ENCODE peak calls at places on chromosomes 1 and 21, in eight cellular contexts. B is endodermal cell; E is GM23338; C is adrenal gland; R is stomach; U is fibroblast of lung; F is body of pancreas; A is effector memory CD4-positive, alpha-beta T cell. X is an unnamed sample.

GRCh38 chr1:152774875-152775274 is at the start of gene LCE1F:
- DNase-seq in E (no peak), U (no peak), B (no peak), R (no peak), C (no peak), A (no peak), F (no peak), X (no peak)

GRCh38 chr1:29986986-29987385 is 736.4 kb downstream of the MATN1 start:
- DNase-seq in F (peak; percentile 40), A (no peak), B (peak; percentile 67), U (no peak), R (no peak), C (no peak), E (peak; percentile 46), X (no peak)

GRCh38 chr1:231841616-231842344 is 215.2 kb downstream of the DISC1 start:
- DNase-seq in F (no peak), B (no peak), U (peak; percentile 75), A (no peak), R (no peak), E (no peak), C (no peak), X (no peak)

GRCh38 chr1:83839566-83840173 is 159.3 kb downstream of the TTLL7 start:
- DNase-seq in U (peak; percentile 86), C (no peak), F (no peak), R (no peak), A (no peak), B (no peak), E (no peak), X (no peak)

GRCh38 chr1:147669475-147670318 is 627 bp downstream of the ACP6 start:
- DNase-seq in U (peak; percentile 45), B (peak; percentile 84), C (peak; percentile 46), A (peak; percentile 16), F (peak; percentile 56), E (peak; percentile 76), R (peak; percentile 48), X (peak; percentile 28)

GRCh38 chr1:201775380-201775779 is 53.6 kb upstream of the IPO9 start:
- DNase-seq in B (no peak), U (no peak), A (no peak), C (no peak), E (no peak), F (no peak), R (no peak), X (no peak)

GRCh38 chr1:182149411-182149965 is 88.0 kb upstream of the ZNF648 start:
- DNase-seq in B (no peak), R (peak; percentile 36), C (peak; percentile 26), U (peak; percentile 86), A (no peak), E (no peak), F (peak; percentile 80), X (no peak)

GRCh38 chr1:246275036-246275435 is 232.0 kb downstream of the SMYD3 start:
- DNase-seq in C (no peak), A (no peak), B (no peak), U (no peak), E (no peak), F (no peak), R (no peak), X (no peak)

GRCh38 chr1:79353224-79353623 is 346.7 kb upstream of the ADGRL4 start:
- DNase-seq in E (peak; percentile 66), C (peak; percentile 36), R (peak; percentile 33), B (peak; percentile 55), U (peak; percentile 71), F (peak; percentile 42), A (no peak), X (peak; percentile 51)

GRCh38 chr1:96313216-96313615 is 408.4 kb upstream of the PTBP2 start:
- DNase-seq in A (no peak), C (no peak), R (no peak), B (no peak), F (no peak), U (peak; percentile 87), E (no peak), X (no peak)

GRCh38 chr1:15039017-15039648 is 114.4 kb upstream of the TMEM51 start:
- DNase-seq in U (no peak), R (no peak), E (no peak), C (no peak), A (no peak), B (no peak), F (no peak), X (no peak)

GRCh38 chr1:36351222-36351977 is 28.0 kb upstream of the EVA1B start:
- DNase-seq in F (no peak), R (no peak), C (no peak), E (no peak), A (no peak), B (no peak), U (peak; percentile 89), X (peak; percentile 52)

GRCh38 chr1:32798191-32798590 is 19.0 kb downstream of the YARS1 start:
- DNase-seq in E (no peak), U (no peak), B (no peak), C (no peak), A (no peak), R (no peak), F (no peak), X (no peak)

GRCh38 chr1:3457910-3458621 is 3.6 kb downstream of the ARHGEF16 start:
- DNase-seq in E (no peak), U (no peak), R (peak; percentile 58), A (no peak), C (no peak), B (no peak), F (no peak), X (peak; percentile 80)

GRCh38 chr1:181499825-181500224 is 16.5 kb downstream of the CACNA1E start:
- DNase-seq in E (no peak), B (peak; percentile 28), C (no peak), U (no peak), A (no peak), R (no peak), F (no peak), X (no peak)

GRCh38 chr1:198627436-198628063 is 11.3 kb upstream of the PTPRC start:
- DNase-seq in B (no peak), E (no peak), C (no peak), A (no peak), R (no peak), U (peak; percentile 5), F (no peak), X (no peak)

GRCh38 chr1:210373628-210373877 is 44.9 kb downstream of the HHAT start:
- DNase-seq in A (no peak), C (no peak), R (no peak), U (no peak), E (no peak), F (no peak), B (peak; percentile 72), X (no peak)

GRCh38 chr1:64564891-64565290 is 95.0 kb downstream of the CACHD1 start:
- DNase-seq in B (no peak), C (no peak), F (no peak), U (no peak), A (no peak), E (no peak), R (no peak), X (no peak)

GRCh38 chr1:228988655-228989054 is 253.4 kb downstream of the RHOU start:
- DNase-seq in R (no peak), A (no peak), E (no peak), F (no peak), B (no peak), C (no peak), U (peak; percentile 22), X (no peak)

GRCh38 chr1:8363186-8363585 is 45.3 kb downstream of the SLC45A1 start:
- DNase-seq in B (no peak), F (no peak), E (no peak), U (no peak), C (no peak), A (no peak), R (no peak), X (no peak)
- H3K4me1 ChIP-seq in B (no peaks in the 10 kb centered on the region), F (peaks cover 25% of the 10 kb centered on the region), E (peaks cover 7% of the 10 kb centered on the region), U (peaks cover 20% of the 10 kb centered on the region), C (peaks cover 36% of the 10 kb centered on the region), A (no peaks in the 10 kb centered on the region), R (peaks cover 37% of the 10 kb centered on the region), X (no peaks in the 10 kb centered on the region)

GRCh38 chr1:67135354-67135753 is 584 bp upstream of the C1orf141 start:
- DNase-seq in C (no peak), R (no peak), E (no peak), A (no peak), U (peak; percentile 94), B (no peak), F (no peak), X (no peak)
- H3K27ac ChIP-seq in C (no peak overlapping the region), R (no peak overlapping the region), E (no peak overlapping the region), A (no peak overlapping the region), U (no peak overlapping the region), B (no peak overlapping the region), F (no peak overlapping the region), X (no peak overlapping the region)

GRCh38 chr1:65791396-65791795 is 1.3 kb upstream of the PDE4B start:
- DNase-seq in R (no peak), C (no peak), U (peak; percentile 80), F (peak; percentile 11), E (no peak), B (no peak), A (no peak), X (no peak)
- H3K4me3 ChIP-seq in R (no peak overlapping the region), C (no peak overlapping the region), U (no peak overlapping the region), F (no peak overlapping the region), E (no peak overlapping the region), B (no peak overlapping the region), A (no peak overlapping the region), X (no peak overlapping the region)

GRCh38 chr21:46326110-46326703 is 2.3 kb downstream of the PCNT start:
- DNase-seq in C (no peak), U (no peak), B (no peak), F (peak; percentile 10), A (no peak), E (peak; percentile 26), R (no peak), X (no peak)
- H3K4me1 ChIP-seq in C (peaks cover 10% of the 10 kb centered on the region), U (peaks cover 13% of the 10 kb centered on the region), B (no peaks in the 10 kb centered on the region), F (peaks cover 25% of the 10 kb centered on the region), A (peaks cover 22% of the 10 kb centered on the region), E (peaks cover 24% of the 10 kb centered on the region), R (peaks cover 21% of the 10 kb centered on the region), X (peaks cover 5% of the 10 kb centered on the region)

DNA sequence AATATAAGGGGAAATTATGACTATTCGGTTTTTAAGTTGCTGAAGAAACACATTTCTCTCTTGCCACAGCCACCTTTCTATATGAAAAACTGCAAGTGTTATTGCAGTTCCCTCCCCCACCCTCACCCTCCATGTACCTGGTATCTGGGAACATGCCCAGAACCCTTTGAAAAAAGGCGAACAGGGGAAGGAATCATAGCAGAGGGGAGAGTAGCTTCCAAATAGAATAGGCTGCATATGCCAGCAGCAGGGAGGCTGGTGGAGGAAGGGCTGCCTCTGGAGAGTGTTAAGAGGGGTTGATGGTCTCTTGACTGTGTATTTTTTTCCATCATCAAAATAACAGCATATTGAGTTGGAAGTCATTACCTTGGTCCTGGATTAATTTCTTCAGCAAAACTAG is 22.5 kb downstream of the AHCYL1 start:
- DNase-seq in C (no peak), R (no peak), B (no peak), A (no peak), F (no peak), E (peak; percentile 14), U (no peak), X (no peak)
- H3K27ac ChIP-seq in C (no peak overlapping the region), R (no peak overlapping the region), B (no peak overlapping the region), A (no peak overlapping the region), F (no peak overlapping the region), E (no peak overlapping the region), U (no peak overlapping the region), X (no peak overlapping the region)

X was measured in SJCRH30.